ENCODE peak calls at places on chromosomes 2 and 18, in ten cellular contexts. One of them, this sample, is unnamed.
A peak's percentile ranks its signal among the peaks of the same experiment; 100 is the strongest.

GRCh38 chr2:9538000-9538507 is 17.6 kb downstream of the ADAM17 start:
- DNase-seq in activated CD4-positive, CD25-positive, alpha-beta regulatory T cell: no peak
- DNase-seq in T-helper 9 cell: no peak
- DNase-seq in stimulated activated CD4-positive, alpha-beta T cell treated with anti-CD3 and anti-CD28 coated beads, TNF-alpha, amount 100 ng/mL, for 24 hours: no peak
- DNase-seq in caudate nucleus: no peak
- DNase-seq in NCI-H345: no peak
- DNase-seq in central memory CD4-positive, alpha-beta T cell: no peak
- DNase-seq in NCI-H1105: no peak
- DNase-seq in AG20443: peak; percentile 73
- DNase-seq in A172: peak; percentile 59
- DNase-seq in this sample: no peak

GRCh38 chr2:234320098-234320497 is 176.8 kb downstream of the ARL4C start:
- DNase-seq in NCI-H345: no peak
- DNase-seq in central memory CD4-positive, alpha-beta T cell: no peak
- DNase-seq in A172: no peak
- DNase-seq in activated CD4-positive, CD25-positive, alpha-beta regulatory T cell: no peak
- DNase-seq in T-helper 9 cell: no peak
- DNase-seq in caudate nucleus: no peak
- DNase-seq in NCI-H1105: peak; percentile 9
- DNase-seq in stimulated activated CD4-positive, alpha-beta T cell treated with anti-CD3 and anti-CD28 coated beads, TNF-alpha, amount 100 ng/mL, for 24 hours: no peak
- DNase-seq in AG20443: no peak
- DNase-seq in this sample: no peak

GRCh38 chr2:2660789-2661355 is 329.8 kb upstream of the MYT1L start:
- DNase-seq in caudate nucleus: no peak
- DNase-seq in A172: no peak
- DNase-seq in activated CD4-positive, CD25-positive, alpha-beta regulatory T cell: no peak
- DNase-seq in NCI-H345: no peak
- DNase-seq in NCI-H1105: no peak
- DNase-seq in stimulated activated CD4-positive, alpha-beta T cell treated with anti-CD3 and anti-CD28 coated beads, TNF-alpha, amount 100 ng/mL, for 24 hours: no peak
- DNase-seq in central memory CD4-positive, alpha-beta T cell: no peak
- DNase-seq in T-helper 9 cell: no peak
- DNase-seq in AG20443: no peak
- DNase-seq in this sample: no peak

GRCh38 chr2:218023636-218024035 is 20.8 kb upstream of the TNS1 start:
- DNase-seq in NCI-H1105: no peak
- DNase-seq in central memory CD4-positive, alpha-beta T cell: no peak
- DNase-seq in caudate nucleus: no peak
- DNase-seq in stimulated activated CD4-positive, alpha-beta T cell treated with anti-CD3 and anti-CD28 coated beads, TNF-alpha, amount 100 ng/mL, for 24 hours: no peak
- DNase-seq in activated CD4-positive, CD25-positive, alpha-beta regulatory T cell: no peak
- DNase-seq in A172: no peak
- DNase-seq in AG20443: no peak
- DNase-seq in T-helper 9 cell: no peak
- DNase-seq in NCI-H345: no peak
- DNase-seq in this sample: no peak

GRCh38 chr2:215950009-215950408 is 63.3 kb downstream of the MREG start:
- DNase-seq in T-helper 9 cell: no peak
- DNase-seq in AG20443: peak; percentile 58
- DNase-seq in activated CD4-positive, CD25-positive, alpha-beta regulatory T cell: no peak
- DNase-seq in NCI-H345: peak; percentile 6
- DNase-seq in stimulated activated CD4-positive, alpha-beta T cell treated with anti-CD3 and anti-CD28 coated beads, TNF-alpha, amount 100 ng/mL, for 24 hours: no peak
- DNase-seq in A172: peak; percentile 50
- DNase-seq in caudate nucleus: no peak
- DNase-seq in central memory CD4-positive, alpha-beta T cell: peak; percentile 16
- DNase-seq in NCI-H1105: no peak
- DNase-seq in this sample: no peak

GRCh38 chr2:95391641-95392310 is 10.7 kb upstream of the FAHD2A start:
- DNase-seq in NCI-H345: no peak
- DNase-seq in AG20443: peak; percentile 2
- DNase-seq in activated CD4-positive, CD25-positive, alpha-beta regulatory T cell: no peak
- DNase-seq in stimulated activated CD4-positive, alpha-beta T cell treated with anti-CD3 and anti-CD28 coated beads, TNF-alpha, amount 100 ng/mL, for 24 hours: no peak
- DNase-seq in A172: no peak
- DNase-seq in central memory CD4-positive, alpha-beta T cell: no peak
- DNase-seq in caudate nucleus: no peak
- DNase-seq in NCI-H1105: peak; percentile 65
- DNase-seq in T-helper 9 cell: no peak
- DNase-seq in this sample: no peak

GRCh38 chr2:216315817-216316603 is 56.3 kb downstream of the MARCHF4 start:
- DNase-seq in A172: peak; percentile 88
- DNase-seq in caudate nucleus: no peak
- DNase-seq in activated CD4-positive, CD25-positive, alpha-beta regulatory T cell: no peak
- DNase-seq in AG20443: peak; percentile 73
- DNase-seq in central memory CD4-positive, alpha-beta T cell: no peak
- DNase-seq in stimulated activated CD4-positive, alpha-beta T cell treated with anti-CD3 and anti-CD28 coated beads, TNF-alpha, amount 100 ng/mL, for 24 hours: no peak
- DNase-seq in NCI-H1105: no peak
- DNase-seq in T-helper 9 cell: no peak
- DNase-seq in NCI-H345: no peak
- DNase-seq in this sample: no peak

GRCh38 chr2:105597831-105598293 is 146.8 kb upstream of the NCK2 start:
- DNase-seq in T-helper 9 cell: no peak
- DNase-seq in NCI-H1105: no peak
- DNase-seq in NCI-H345: no peak
- DNase-seq in central memory CD4-positive, alpha-beta T cell: no peak
- DNase-seq in stimulated activated CD4-positive, alpha-beta T cell treated with anti-CD3 and anti-CD28 coated beads, TNF-alpha, amount 100 ng/mL, for 24 hours: no peak
- DNase-seq in activated CD4-positive, CD25-positive, alpha-beta regulatory T cell: no peak
- DNase-seq in AG20443: no peak
- DNase-seq in A172: no peak
- DNase-seq in caudate nucleus: no peak
- DNase-seq in this sample: no peak

GRCh38 chr18:4352746-4353522 is 102.2 kb downstream of the DLGAP1 start:
- DNase-seq in activated CD4-positive, CD25-positive, alpha-beta regulatory T cell: no peak
- DNase-seq in T-helper 9 cell: no peak
- DNase-seq in caudate nucleus: no peak
- DNase-seq in AG20443: no peak
- DNase-seq in A172: no peak
- DNase-seq in stimulated activated CD4-positive, alpha-beta T cell treated with anti-CD3 and anti-CD28 coated beads, TNF-alpha, amount 100 ng/mL, for 24 hours: no peak
- DNase-seq in NCI-H1105: no peak
- DNase-seq in central memory CD4-positive, alpha-beta T cell: no peak
- DNase-seq in NCI-H345: no peak
- DNase-seq in this sample: no peak

GRCh38 chr2:38386377-38386776 is 9.3 kb upstream of the ATL2 start:
- DNase-seq in A172: peak; percentile 31
- DNase-seq in activated CD4-positive, CD25-positive, alpha-beta regulatory T cell: no peak
- DNase-seq in caudate nucleus: no peak
- DNase-seq in AG20443: no peak
- DNase-seq in stimulated activated CD4-positive, alpha-beta T cell treated with anti-CD3 and anti-CD28 coated beads, TNF-alpha, amount 100 ng/mL, for 24 hours: no peak
- DNase-seq in NCI-H1105: no peak
- DNase-seq in NCI-H345: no peak
- DNase-seq in central memory CD4-positive, alpha-beta T cell: no peak
- DNase-seq in T-helper 9 cell: no peak
- DNase-seq in this sample: no peak

GRCh38 chr2:97785818-97786217 is 72.4 kb downstream of the ZAP70 start:
- DNase-seq in stimulated activated CD4-positive, alpha-beta T cell treated with anti-CD3 and anti-CD28 coated beads, TNF-alpha, amount 100 ng/mL, for 24 hours: no peak
- DNase-seq in T-helper 9 cell: no peak
- DNase-seq in caudate nucleus: no peak
- DNase-seq in NCI-H345: no peak
- DNase-seq in NCI-H1105: no peak
- DNase-seq in central memory CD4-positive, alpha-beta T cell: no peak
- DNase-seq in activated CD4-positive, CD25-positive, alpha-beta regulatory T cell: no peak
- DNase-seq in AG20443: no peak
- DNase-seq in A172: no peak
- DNase-seq in this sample: no peak

GRCh38 chr2:112754562-112754961 is 9.8 kb downstream of the CKAP2L start:
- DNase-seq in stimulated activated CD4-positive, alpha-beta T cell treated with anti-CD3 and anti-CD28 coated beads, TNF-alpha, amount 100 ng/mL, for 24 hours: no peak
- DNase-seq in AG20443: no peak
- DNase-seq in T-helper 9 cell: no peak
- DNase-seq in A172: no peak
- DNase-seq in NCI-H1105: no peak
- DNase-seq in activated CD4-positive, CD25-positive, alpha-beta regulatory T cell: no peak
- DNase-seq in central memory CD4-positive, alpha-beta T cell: no peak
- DNase-seq in caudate nucleus: no peak
- DNase-seq in NCI-H345: no peak
- DNase-seq in this sample: no peak

GRCh38 chr2:164913011-164913410 is 42.3 kb downstream of the SLC38A11 start:
- DNase-seq in NCI-H345: no peak
- DNase-seq in stimulated activated CD4-positive, alpha-beta T cell treated with anti-CD3 and anti-CD28 coated beads, TNF-alpha, amount 100 ng/mL, for 24 hours: no peak
- DNase-seq in T-helper 9 cell: no peak
- DNase-seq in A172: no peak
- DNase-seq in AG20443: no peak
- DNase-seq in caudate nucleus: no peak
- DNase-seq in NCI-H1105: no peak
- DNase-seq in activated CD4-positive, CD25-positive, alpha-beta regulatory T cell: no peak
- DNase-seq in central memory CD4-positive, alpha-beta T cell: no peak
- DNase-seq in this sample: no peak